ENCODE peak calls at places on chromosomes 3 and 15, in five cellular contexts. G, N, D, O and V are unnamed samples.

GRCh38 chr3:131053021-131053420 is 26.3 kb downstream of the NEK11 start:
- DNase-seq in N (no peak), G (peak), O (no peak), D (no peak), V (no peak)

GRCh38 chr3:42533161-42533897 is 30.9 kb downstream of the VIPR1 start:
- DNase-seq in N (no peak), O (no peak), D (no peak), G (no peak), V (no peak)

GRCh38 chr15:65006876-65007275 is 17.2 kb upstream of the SPG21 start:
- DNase-seq in D (no peak), G (no peak), O (no peak), N (no peak), V (no peak)

GRCh38 chr3:11118181-11118682 is 36.1 kb upstream of the HRH1 start:
- DNase-seq in G (no peak), O (peak), D (no peak), N (no peak), V (peak)

GRCh38 chr3:9793161-9793781 is 389 bp downstream of the ARPC4 start:
- DNase-seq in N (no peak), O (no peak), G (peak), D (no peak), V (peak)

GRCh38 chr3:177977381-177978158 is 558.7 kb upstream of the KCNMB2 start:
- DNase-seq in G (peak), O (peak), N (no peak), D (no peak), V (peak)

GRCh38 chr3:112610121-112610520 is 30.8 kb downstream of the CCDC80 start:
- DNase-seq in O (no peak), G (no peak), N (no peak), D (no peak), V (peak)

GRCh38 chr3:113721638-113722037 is 24.4 kb downstream of the NAA50 start:
- DNase-seq in G (no peak), D (no peak), O (no peak), N (no peak), V (no peak)

GRCh38 chr3:31210068-31210650 is 315.7 kb upstream of the GADL1 start:
- DNase-seq in G (no peak), O (no peak), D (no peak), N (no peak), V (no peak)

GRCh38 chr3:190225186-190225692 is 97.0 kb downstream of the CLDN1 start:
- DNase-seq in N (no peak), D (no peak), G (peak), O (peak), V (peak)

GRCh38 chr3:72830452-72831217 is 17.6 kb downstream of the SHQ1 start:
- DNase-seq in N (no peak), G (no peak), O (no peak), D (no peak), V (no peak)

GRCh38 chr3:8755564-8756237 is 13.7 kb downstream of the OXTR start:
- DNase-seq in D (no peak), G (no peak), O (no peak), N (no peak), V (peak)

GRCh38 chr15:31598620-31599019 is 272.0 kb downstream of the KLF13 start:
- DNase-seq in O (no peak), G (no peak), D (no peak), N (no peak), V (no peak)

GRCh38 chr3:124854027-124854426 is 33.1 kb downstream of the ITGB5 start:
- DNase-seq in N (no peak), O (no peak), D (no peak), G (no peak), V (no peak)

GRCh38 chr3:190585771-190586630 is 72.1 kb downstream of the IL1RAP start:
- DNase-seq in O (peak), N (no peak), D (peak), G (peak), V (peak)

GRCh38 chr3:133540896-133541674 is 32.4 kb upstream of the CDV3 start:
- DNase-seq in G (peak), O (peak), N (no peak), D (no peak), V (no peak)

GRCh38 chr3:62084558-62084957 is 288.8 kb downstream of the FEZF2 start:
- DNase-seq in G (no peak), N (no peak), O (peak), D (no peak), V (no peak)

GRCh38 chr3:124628865-124629264 is 101.4 kb upstream of the UMPS start:
- DNase-seq in D (no peak), N (no peak), G (no peak), O (no peak), V (no peak)

GRCh38 chr15:41671656-41672636 is 11.7 kb downstream of the MGA start:
- DNase-seq in G (no peak), D (no peak), N (no peak), O (no peak), V (no peak)

GRCh38 chr3:184460276-184460675 is 80.4 kb downstream of the CHRD start:
- DNase-seq in D (no peak), N (no peak), G (no peak), O (no peak), V (no peak)

GRCh38 chr3:84987709-84988504 is 29.1 kb downstream of the CADM2 start:
- DNase-seq in N (no peak), O (no peak), G (no peak), D (no peak), V (no peak)